ENCODE peak calls at places on chromosomes 4 and X, in ten cellular contexts. F, Z, T, Q, W, H, B, M, A and J are unnamed samples.

GRCh38 chr4:123073650-123074049 is 151.3 kb upstream of the NUDT6 start:
- DNase-seq in B (no peak), H (no peak), Q (no peak), W (no peak), F (no peak), A (no peak), M (no peak), T (no peak), Z (no peak), J (no peak)

GRCh38 chrX:76253432-76253831 is 80.6 kb downstream of the PBDC1 start:
- DNase-seq in F (no peak), W (peak; percentile 42), Z (no peak), M (peak; percentile 30), T (peak; percentile 13), B (peak; percentile 3), A (peak; percentile 39), H (peak; percentile 20), Q (peak; percentile 23), J (peak; percentile 3)

GRCh38 chr4:35760706-35761278 is 483.5 kb downstream of the ARAP2 start:
- DNase-seq in T (no peak), A (no peak), F (no peak), W (no peak), H (peak; percentile 51), B (no peak), Q (no peak), Z (no peak), M (no peak), J (no peak)

GRCh38 chrX:126551306-126551705 is 1.3 kb downstream of the DCAF12L1 start:
- DNase-seq in B (no peak), W (no peak), A (no peak), F (no peak), T (no peak), Q (no peak), Z (no peak), H (no peak), M (no peak), J (no peak)

GRCh38 chr4:7101692-7102515 is 34.0 kb upstream of the GRPEL1 start:
- DNase-seq in Z (peak; percentile 56), H (peak; percentile 77), W (peak; percentile 79), T (peak; percentile 15), M (peak; percentile 80), Q (peak; percentile 69), A (peak; percentile 80), F (peak; percentile 88), B (peak; percentile 62), J (peak; percentile 74)

GRCh38 chr4:182310316-182310715 is 67.1 kb downstream of the TENM3 start:
- DNase-seq in Q (no peak), T (no peak), W (no peak), H (no peak), B (no peak), Z (no peak), M (no peak), F (no peak), A (no peak), J (no peak)

GRCh38 chr4:151955721-151956340 is 195.0 kb upstream of the GATB start:
- DNase-seq in W (no peak), A (peak; percentile 18), B (no peak), T (no peak), Q (no peak), H (no peak), F (no peak), M (no peak), Z (no peak), J (no peak)

GRCh38 chrX:131778269-131779218 is 234.7 kb downstream of the OR13H1 start:
- DNase-seq in B (no peak), T (peak; percentile 72), M (peak; percentile 88), W (no peak), F (no peak), Q (peak; percentile 87), H (no peak), A (no peak), Z (peak; percentile 22), J (no peak)

GRCh38 chr4:106021737-106022410 is 126.6 kb downstream of the NPNT start:
- DNase-seq in A (no peak), M (no peak), Z (no peak), H (no peak), B (no peak), T (no peak), F (no peak), W (no peak), Q (no peak), J (no peak)

GRCh38 chrX:2577844-2578444 is 77.2 kb upstream of the DHRSX start:
- DNase-seq in A (no peak), F (no peak), B (no peak), H (no peak), M (no peak), T (no peak), Z (no peak), W (no peak), Q (no peak), J (no peak)

GRCh38 chrX:154321624-154322023 is 26.0 kb downstream of the TKTL1 start:
- DNase-seq in H (peak; percentile 17), T (no peak), B (no peak), Z (no peak), M (no peak), A (no peak), Q (no peak), W (peak; percentile 10), F (no peak), J (peak; percentile 24)

GRCh38 chr4:150540959-150541360 is 41.0 kb upstream of the MAB21L2 start:
- DNase-seq in F (no peak), W (peak; percentile 9), A (peak; percentile 4), Q (no peak), Z (no peak), B (no peak), T (no peak), H (no peak), M (no peak), J (no peak)

GRCh38 chr4:6907658-6908191 is 1.9 kb upstream of the TBC1D14 start:
- DNase-seq in M (peak; percentile 75), F (no peak), B (peak; percentile 15), H (peak; percentile 50), A (peak; percentile 68), W (peak; percentile 70), T (no peak), Q (peak; percentile 47), Z (no peak), J (peak; percentile 47)

GRCh38 chr4:95535180-95535579 is 13.6 kb downstream of the UNC5C start:
- DNase-seq in T (no peak), F (no peak), W (no peak), M (no peak), Z (no peak), Q (no peak), B (no peak), A (no peak), H (no peak), J (no peak)

GRCh38 chr4:95534032-95534431 is 14.7 kb downstream of the UNC5C start:
- DNase-seq in T (no peak), Z (no peak), H (no peak), M (no peak), W (no peak), B (no peak), A (no peak), Q (no peak), F (no peak), J (no peak)

GRCh38 chr4:95531141-95531540 is 17.6 kb downstream of the UNC5C start:
- DNase-seq in T (no peak), Z (no peak), W (no peak), H (peak; percentile 50), A (no peak), B (no peak), M (no peak), F (no peak), Q (no peak), J (no peak)

GRCh38 chr4:95532305-95532704 is 16.5 kb downstream of the UNC5C start:
- DNase-seq in T (no peak), W (no peak), M (no peak), F (no peak), A (no peak), Q (no peak), H (no peak), B (no peak), Z (no peak), J (no peak)

DNA sequence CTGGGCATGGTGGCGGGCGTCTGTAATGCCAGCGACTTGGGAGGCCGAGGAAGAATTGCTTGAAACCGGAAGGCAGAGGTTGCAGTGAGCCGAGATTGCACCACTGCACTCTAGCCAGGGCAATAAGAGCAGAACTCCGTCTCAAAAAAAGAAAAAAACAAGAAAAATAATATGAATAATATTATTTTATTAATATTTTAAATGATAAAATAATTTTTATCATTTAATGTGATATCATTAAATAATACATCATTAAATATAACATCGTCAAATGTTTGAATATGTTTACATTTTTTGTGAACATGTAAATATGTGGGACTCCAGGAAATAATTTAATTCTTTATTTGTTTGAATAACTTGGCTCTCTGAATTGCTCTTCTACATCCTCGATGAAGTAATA is 15.5 kb downstream of the UNC5C start:
- DNase-seq in H (no peak), B (no peak), A (no peak), Q (no peak), M (no peak), T (no peak), W (no peak), F (no peak), Z (no peak), J (no peak)
- H3K4me1 ChIP-seq in H (peaks cover 32% of the 10 kb centered on the region), B (no peaks in the 10 kb centered on the region), A (peaks cover 3% of the 10 kb centered on the region), Q (no peaks in the 10 kb centered on the region), M (no peaks in the 10 kb centered on the region), T (no peaks in the 10 kb centered on the region), W (no peaks in the 10 kb centered on the region), F (peaks cover 5% of the 10 kb centered on the region), Z (no peaks in the 10 kb centered on the region), J (no peaks in the 10 kb centered on the region)

GRCh38 chrX:69614896-69615295 is 1.0 kb upstream of the EDA start:
- DNase-seq in Q (no peak), A (no peak), T (no peak), F (no peak), M (peak; percentile 17), B (no peak), H (peak; percentile 5), Z (no peak), W (no peak), J (peak; percentile 16)
- H3K4me3 ChIP-seq in Q (no peak overlapping the region), A (no peak overlapping the region), T (no peak overlapping the region), F (no peak overlapping the region), M (no peak overlapping the region), B (no peak overlapping the region), H (peak overlapping the region; percentile 47), Z (no peak overlapping the region), W (no peak overlapping the region), J (no peak overlapping the region)

DNA sequence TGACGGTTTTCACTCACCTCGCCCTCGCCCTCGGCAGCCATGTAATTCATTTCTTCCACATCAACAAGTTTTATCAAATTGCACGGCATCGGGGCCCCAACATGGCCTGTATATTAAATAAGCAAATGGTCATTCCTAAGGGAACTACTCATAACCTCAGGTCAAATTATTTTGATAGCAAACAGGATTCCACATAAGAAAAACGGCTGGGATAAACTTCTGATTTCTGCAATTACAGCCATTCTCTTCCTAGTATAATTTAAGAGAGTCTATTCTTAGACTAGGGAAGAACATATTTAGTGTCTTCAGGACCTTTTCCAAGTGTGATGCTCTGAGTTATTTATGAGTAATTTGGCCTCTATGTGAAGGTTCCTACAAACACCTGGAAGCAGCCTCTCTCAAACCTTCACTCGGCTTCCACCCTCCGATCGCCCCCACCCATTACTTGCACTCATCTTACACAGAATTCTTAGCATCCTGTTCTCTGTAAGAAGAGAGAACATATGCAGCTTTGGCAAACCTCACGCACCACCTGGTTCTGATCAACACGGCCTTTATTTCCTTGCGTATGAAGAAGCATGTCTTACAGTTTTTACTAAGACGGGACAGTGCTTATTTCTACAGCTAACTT is 29.4 kb upstream of the CENPU start:
- DNase-seq in Q (no peak), Z (no peak), B (no peak), F (peak; percentile 37), H (no peak), T (no peak), A (peak; percentile 47), M (no peak), W (no peak), J (no peak)
- H3K36me3 ChIP-seq in Q (peaks cover 8% of the 10 kb centered on the region), Z (peaks cover 39% of the 10 kb centered on the region), B (no peaks in the 10 kb centered on the region), F (peaks cover 87% of the 10 kb centered on the region), H (peaks cover 20% of the 10 kb centered on the region), T (no peaks in the 10 kb centered on the region), A (no peaks in the 10 kb centered on the region), M (no peaks in the 10 kb centered on the region), W (peaks cover 10% of the 10 kb centered on the region), J (peaks cover 94% of the 10 kb centered on the region)

GRCh38 chrX:41913476-41913875 is 9.9 kb downstream of the CASK start:
- DNase-seq in Z (no peak), H (no peak), W (no peak), M (no peak), F (no peak), T (no peak), Q (no peak), A (no peak), B (no peak), J (no peak)
- H3K4me1 ChIP-seq in Z (no peaks in the 10 kb centered on the region), H (no peaks in the 10 kb centered on the region), W (no peaks in the 10 kb centered on the region), M (no peaks in the 10 kb centered on the region), F (no peaks in the 10 kb centered on the region), T (peaks cover 15% of the 10 kb centered on the region), Q (no peaks in the 10 kb centered on the region), A (no peaks in the 10 kb centered on the region), B (no peaks in the 10 kb centered on the region), J (peaks cover 11% of the 10 kb centered on the region)